ENCODE peak calls at places on chromosomes 12 and 14, in eight cellular contexts. One of them, this sample, is unnamed.

GRCh38 chr12:46244997-46245396 is 23.8 kb downstream of the SLC38A1 start:
- DNase-seq in heart left ventricle: no peak
- DNase-seq in PC-3: no peak
- DNase-seq in astrocyte of the cerebellum: no peak
- DNase-seq in epithelial cell of esophagus: no peak
- DNase-seq in mucosa of descending colon: no peak
- DNase-seq in progenitor cell of endocrine pancreas: no peak
- DNase-seq in GM20000: no peak
- DNase-seq in this sample: no peak

GRCh38 chr14:102988054-102988453 is 65.6 kb downstream of the AMN start:
- DNase-seq in heart left ventricle: no peak
- DNase-seq in PC-3: no peak
- DNase-seq in astrocyte of the cerebellum: no peak
- DNase-seq in epithelial cell of esophagus: peak; percentile 35
- DNase-seq in mucosa of descending colon: no peak
- DNase-seq in progenitor cell of endocrine pancreas: no peak
- DNase-seq in GM20000: no peak
- DNase-seq in this sample: no peak

GRCh38 chr14:103509864-103510263 is 12.8 kb downstream of the CKB start:
- DNase-seq in heart left ventricle: no peak
- DNase-seq in PC-3: no peak
- DNase-seq in astrocyte of the cerebellum: no peak
- DNase-seq in epithelial cell of esophagus: no peak
- DNase-seq in mucosa of descending colon: no peak
- DNase-seq in progenitor cell of endocrine pancreas: no peak
- DNase-seq in GM20000: no peak
- DNase-seq in this sample: no peak

GRCh38 chr14:102695172-102695569 is 82.1 kb upstream of the TRAF3 start:
- DNase-seq in heart left ventricle: no peak
- DNase-seq in PC-3: no peak
- DNase-seq in astrocyte of the cerebellum: no peak
- DNase-seq in epithelial cell of esophagus: no peak
- DNase-seq in mucosa of descending colon: no peak
- DNase-seq in progenitor cell of endocrine pancreas: no peak
- DNase-seq in GM20000: no peak
- DNase-seq in this sample: no peak

GRCh38 chr12:54587315-54587821 is 1.1 kb downstream of the PPP1R1A start:
- DNase-seq in heart left ventricle: no peak
- DNase-seq in PC-3: no peak
- DNase-seq in astrocyte of the cerebellum: no peak
- DNase-seq in epithelial cell of esophagus: no peak
- DNase-seq in mucosa of descending colon: no peak
- DNase-seq in progenitor cell of endocrine pancreas: no peak
- DNase-seq in GM20000: no peak
- DNase-seq in this sample: no peak

GRCh38 chr14:66495214-66496098 is 9.3 kb downstream of the CCDC196 start:
- DNase-seq in heart left ventricle: no peak
- DNase-seq in PC-3: peak; percentile 70
- DNase-seq in astrocyte of the cerebellum: peak; percentile 66
- DNase-seq in epithelial cell of esophagus: peak; percentile 78
- DNase-seq in mucosa of descending colon: no peak
- DNase-seq in progenitor cell of endocrine pancreas: no peak
- DNase-seq in GM20000: peak; percentile 48
- DNase-seq in this sample: peak; percentile 41

GRCh38 chr14:77950371-77950770 is 150.5 kb downstream of the ADCK1 start:
- DNase-seq in heart left ventricle: no peak
- DNase-seq in PC-3: no peak
- DNase-seq in astrocyte of the cerebellum: no peak
- DNase-seq in epithelial cell of esophagus: no peak
- DNase-seq in mucosa of descending colon: no peak
- DNase-seq in progenitor cell of endocrine pancreas: no peak
- DNase-seq in GM20000: no peak
- DNase-seq in this sample: no peak

GRCh38 chr12:62540354-62540753 is 73.7 kb downstream of the MON2 start:
- DNase-seq in heart left ventricle: no peak
- DNase-seq in PC-3: no peak
- DNase-seq in astrocyte of the cerebellum: no peak
- DNase-seq in epithelial cell of esophagus: no peak
- DNase-seq in mucosa of descending colon: no peak
- DNase-seq in progenitor cell of endocrine pancreas: no peak
- DNase-seq in GM20000: no peak
- DNase-seq in this sample: no peak

GRCh38 chr12:54053625-54054441 is at the start of gene HOXC4:
- DNase-seq in heart left ventricle: no peak
- DNase-seq in PC-3: no peak
- DNase-seq in astrocyte of the cerebellum: no peak
- DNase-seq in epithelial cell of esophagus: no peak
- DNase-seq in mucosa of descending colon: no peak
- DNase-seq in progenitor cell of endocrine pancreas: no peak
- DNase-seq in GM20000: peak; percentile 79
- DNase-seq in this sample: peak; percentile 78

GRCh38 chr12:22459872-22460490 is 84.4 kb downstream of the C2CD5 start:
- DNase-seq in heart left ventricle: no peak
- DNase-seq in PC-3: peak; percentile 75
- DNase-seq in astrocyte of the cerebellum: no peak
- DNase-seq in epithelial cell of esophagus: peak; percentile 61
- DNase-seq in mucosa of descending colon: no peak
- DNase-seq in progenitor cell of endocrine pancreas: no peak
- DNase-seq in GM20000: peak; percentile 21
- DNase-seq in this sample: peak; percentile 17

GRCh38 chr12:130955238-130955816 is 1.6 kb downstream of the ADGRD1 start:
- DNase-seq in heart left ventricle: no peak
- DNase-seq in PC-3: no peak
- DNase-seq in astrocyte of the cerebellum: no peak
- DNase-seq in epithelial cell of esophagus: no peak
- DNase-seq in mucosa of descending colon: no peak
- DNase-seq in progenitor cell of endocrine pancreas: no peak
- DNase-seq in GM20000: no peak
- DNase-seq in this sample: no peak

GRCh38 chr12:50110762-50111416 is 1.1 kb upstream of the COX14 start:
- DNase-seq in heart left ventricle: peak; percentile 78
- DNase-seq in PC-3: peak; percentile 22
- DNase-seq in astrocyte of the cerebellum: no peak
- DNase-seq in epithelial cell of esophagus: peak; percentile 18
- DNase-seq in mucosa of descending colon: peak; percentile 86
- DNase-seq in progenitor cell of endocrine pancreas: no peak
- DNase-seq in GM20000: peak; percentile 19
- DNase-seq in this sample: peak; percentile 40

GRCh38 chr14:54440037-54440436 is 1.1 kb downstream of the CNIH1 start:
- DNase-seq in heart left ventricle: no peak
- DNase-seq in PC-3: no peak
- DNase-seq in astrocyte of the cerebellum: no peak
- DNase-seq in epithelial cell of esophagus: no peak
- DNase-seq in mucosa of descending colon: no peak
- DNase-seq in progenitor cell of endocrine pancreas: no peak
- DNase-seq in GM20000: no peak
- DNase-seq in this sample: no peak

GRCh38 chr12:114399664-114400211 is 6.2 kb downstream of the TBX5 start:
- DNase-seq in heart left ventricle: no peak
- DNase-seq in PC-3: no peak
- DNase-seq in astrocyte of the cerebellum: no peak
- DNase-seq in epithelial cell of esophagus: no peak
- DNase-seq in mucosa of descending colon: no peak
- DNase-seq in progenitor cell of endocrine pancreas: no peak
- DNase-seq in GM20000: no peak
- DNase-seq in this sample: no peak

GRCh38 chr12:47900480-47901129 is 4.2 kb downstream of the VDR start:
- DNase-seq in heart left ventricle: no peak
- DNase-seq in PC-3: peak; percentile 74
- DNase-seq in astrocyte of the cerebellum: no peak
- DNase-seq in epithelial cell of esophagus: peak; percentile 87
- DNase-seq in mucosa of descending colon: peak; percentile 65
- DNase-seq in progenitor cell of endocrine pancreas: no peak
- DNase-seq in GM20000: no peak
- DNase-seq in this sample: peak; percentile 26

GRCh38 chr12:45034861-45035265 is 16.0 kb downstream of the DBX2 start:
- DNase-seq in heart left ventricle: no peak
- DNase-seq in PC-3: no peak
- DNase-seq in astrocyte of the cerebellum: no peak
- DNase-seq in epithelial cell of esophagus: no peak
- DNase-seq in mucosa of descending colon: no peak
- DNase-seq in progenitor cell of endocrine pancreas: no peak
- DNase-seq in GM20000: no peak
- DNase-seq in this sample: no peak

GRCh38 chr14:103313704-103314103 is 20.3 kb upstream of the EIF5 start:
- DNase-seq in heart left ventricle: no peak
- DNase-seq in PC-3: peak; percentile 62
- DNase-seq in astrocyte of the cerebellum: no peak
- DNase-seq in epithelial cell of esophagus: peak; percentile 19
- DNase-seq in mucosa of descending colon: no peak
- DNase-seq in progenitor cell of endocrine pancreas: no peak
- DNase-seq in GM20000: no peak
- DNase-seq in this sample: no peak

GRCh38 chr12:2161478-2161877 is 108.7 kb downstream of the CACNA1C start:
- DNase-seq in heart left ventricle: peak; percentile 79
- DNase-seq in PC-3: peak; percentile 18
- DNase-seq in astrocyte of the cerebellum: peak; percentile 29
- DNase-seq in epithelial cell of esophagus: no peak
- DNase-seq in mucosa of descending colon: no peak
- DNase-seq in progenitor cell of endocrine pancreas: no peak
- DNase-seq in GM20000: no peak
- DNase-seq in this sample: no peak

GRCh38 chr12:132116709-132117557 is 27.2 kb downstream of the DDX51 start:
- DNase-seq in heart left ventricle: no peak
- DNase-seq in PC-3: no peak
- DNase-seq in astrocyte of the cerebellum: no peak
- DNase-seq in epithelial cell of esophagus: no peak
- DNase-seq in mucosa of descending colon: no peak
- DNase-seq in progenitor cell of endocrine pancreas: no peak
- DNase-seq in GM20000: no peak
- DNase-seq in this sample: no peak

GRCh38 chr14:95527392-95528002 is 7.4 kb upstream of the GLRX5 start:
- DNase-seq in heart left ventricle: no peak
- DNase-seq in PC-3: peak; percentile 58
- DNase-seq in astrocyte of the cerebellum: no peak
- DNase-seq in epithelial cell of esophagus: peak; percentile 57
- DNase-seq in mucosa of descending colon: no peak
- DNase-seq in progenitor cell of endocrine pancreas: no peak
- DNase-seq in GM20000: peak; percentile 49
- DNase-seq in this sample: peak; percentile 42

GRCh38 chr12:84313326-84313675 is 599.3 kb downstream of the SLC6A15 start:
- DNase-seq in heart left ventricle: no peak
- DNase-seq in PC-3: no peak
- DNase-seq in astrocyte of the cerebellum: no peak
- DNase-seq in epithelial cell of esophagus: no peak
- DNase-seq in mucosa of descending colon: no peak
- DNase-seq in progenitor cell of endocrine pancreas: no peak
- DNase-seq in GM20000: no peak
- DNase-seq in this sample: no peak

GRCh38 chr12:115661103-115661502 is 616.4 kb downstream of the MED13L start:
- DNase-seq in heart left ventricle: no peak
- DNase-seq in PC-3: no peak
- DNase-seq in astrocyte of the cerebellum: peak; percentile 6
- DNase-seq in epithelial cell of esophagus: no peak
- DNase-seq in mucosa of descending colon: no peak
- DNase-seq in progenitor cell of endocrine pancreas: no peak
- DNase-seq in GM20000: no peak
- DNase-seq in this sample: no peak

GRCh38 chr12:64390275-64390851 is at the start of gene C12orf56:
- DNase-seq in heart left ventricle: no peak
- DNase-seq in PC-3: no peak
- DNase-seq in astrocyte of the cerebellum: no peak
- DNase-seq in epithelial cell of esophagus: peak; percentile 27
- DNase-seq in mucosa of descending colon: no peak
- DNase-seq in progenitor cell of endocrine pancreas: no peak
- DNase-seq in GM20000: peak; percentile 35
- DNase-seq in this sample: no peak

DNA sequence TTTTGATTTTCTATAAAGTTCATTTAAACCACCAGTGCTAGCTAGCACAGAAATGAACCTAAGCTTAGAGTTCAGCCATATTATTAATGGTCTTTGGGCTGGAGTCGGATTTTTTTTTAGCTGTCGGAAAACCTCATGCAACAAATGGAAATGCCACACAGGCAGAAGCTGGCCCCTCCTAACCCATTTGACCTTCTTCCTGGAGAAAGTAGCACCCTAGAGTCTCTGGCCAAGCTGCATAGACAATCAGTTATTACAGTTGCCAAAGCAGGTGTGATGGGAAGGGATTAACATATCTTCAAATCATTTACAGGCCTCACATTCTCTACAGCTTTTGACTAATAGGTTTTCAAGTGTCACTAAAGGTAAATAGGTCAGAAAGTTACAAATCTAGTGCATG is 49.4 kb downstream of the PTPRQ start:
- DNase-seq in heart left ventricle: no peak
- DNase-seq in PC-3: no peak
- DNase-seq in astrocyte of the cerebellum: no peak
- DNase-seq in epithelial cell of esophagus: no peak
- DNase-seq in mucosa of descending colon: no peak
- DNase-seq in progenitor cell of endocrine pancreas: no peak
- DNase-seq in GM20000: no peak
- DNase-seq in this sample: no peak
- TF ChIP-seq CTCF in heart left ventricle: no peak
- TF ChIP-seq CTCF in PC-3: no peak
- TF ChIP-seq CTCF in astrocyte of the cerebellum: no peak
- TF ChIP-seq CTCF in epithelial cell of esophagus: no peak
- TF ChIP-seq CTCF in mucosa of descending colon: no peak
- TF ChIP-seq CTCF in progenitor cell of endocrine pancreas: no peak
- TF ChIP-seq CTCF in GM20000: no peak
- TF ChIP-seq CTCF in this sample: no peak

GRCh38 chr14:37340353-37340752 is 142.6 kb downstream of the MIPOL1 start:
- DNase-seq in heart left ventricle: no peak
- DNase-seq in PC-3: peak; percentile 14
- DNase-seq in astrocyte of the cerebellum: no peak
- DNase-seq in epithelial cell of esophagus: no peak
- DNase-seq in mucosa of descending colon: no peak
- DNase-seq in progenitor cell of endocrine pancreas: no peak
- DNase-seq in GM20000: no peak
- DNase-seq in this sample: no peak
- TF ChIP-seq CTCF in heart left ventricle: no peak
- TF ChIP-seq CTCF in PC-3: peak; percentile 42
- TF ChIP-seq CTCF in astrocyte of the cerebellum: no peak
- TF ChIP-seq CTCF in epithelial cell of esophagus: peak; percentile 33
- TF ChIP-seq CTCF in mucosa of descending colon: no peak
- TF ChIP-seq CTCF in progenitor cell of endocrine pancreas: peak; percentile 12
- TF ChIP-seq CTCF in GM20000: no peak
- TF ChIP-seq CTCF in this sample: no peak

DNA sequence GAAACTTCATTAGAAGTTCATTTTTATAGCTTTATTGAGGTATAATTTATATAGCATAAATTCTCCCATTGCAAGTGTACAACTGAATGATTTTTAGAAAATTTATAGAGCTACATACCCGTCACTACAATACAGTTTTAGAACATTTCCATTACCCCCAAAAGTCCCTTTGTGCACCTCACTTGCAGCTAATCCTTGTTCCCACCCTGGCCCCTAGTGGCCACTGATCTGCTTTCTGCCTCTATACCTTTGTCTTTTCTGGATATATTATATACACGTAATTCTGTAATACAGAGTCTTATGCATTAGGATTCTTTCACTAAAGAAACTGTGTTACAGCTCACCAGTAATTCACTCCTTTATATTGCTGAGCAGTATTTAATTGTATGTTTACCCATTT is 145.1 kb upstream of the DIO2 start:
- DNase-seq in heart left ventricle: no peak
- DNase-seq in PC-3: peak; percentile 49
- DNase-seq in astrocyte of the cerebellum: no peak
- DNase-seq in epithelial cell of esophagus: peak; percentile 8
- DNase-seq in mucosa of descending colon: no peak
- DNase-seq in progenitor cell of endocrine pancreas: no peak
- DNase-seq in GM20000: no peak
- DNase-seq in this sample: no peak
- TF ChIP-seq CTCF in heart left ventricle: no peak
- TF ChIP-seq CTCF in PC-3: peak; percentile 83
- TF ChIP-seq CTCF in astrocyte of the cerebellum: peak; percentile 66
- TF ChIP-seq CTCF in epithelial cell of esophagus: peak; percentile 46
- TF ChIP-seq CTCF in mucosa of descending colon: no peak
- TF ChIP-seq CTCF in progenitor cell of endocrine pancreas: peak; percentile 50
- TF ChIP-seq CTCF in GM20000: no peak
- TF ChIP-seq CTCF in this sample: no peak

GRCh38 chr12:89101440-89101839 is 250.9 kb downstream of the DUSP6 start:
- DNase-seq in heart left ventricle: no peak
- DNase-seq in PC-3: no peak
- DNase-seq in astrocyte of the cerebellum: no peak
- DNase-seq in epithelial cell of esophagus: no peak
- DNase-seq in mucosa of descending colon: no peak
- DNase-seq in progenitor cell of endocrine pancreas: no peak
- DNase-seq in GM20000: no peak
- DNase-seq in this sample: no peak
- TF ChIP-seq CTCF in heart left ventricle: no peak
- TF ChIP-seq CTCF in PC-3: no peak
- TF ChIP-seq CTCF in astrocyte of the cerebellum: no peak
- TF ChIP-seq CTCF in epithelial cell of esophagus: no peak
- TF ChIP-seq CTCF in mucosa of descending colon: no peak
- TF ChIP-seq CTCF in progenitor cell of endocrine pancreas: no peak
- TF ChIP-seq CTCF in GM20000: no peak
- TF ChIP-seq CTCF in this sample: no peak